ENCODE peak calls at places on chromosomes 7 and 10, in seven cellular contexts. A, P, H, I, G, L and Z are unnamed samples.
A peak's percentile ranks its signal among the peaks of the same experiment; 100 is the strongest.

GRCh38 chr10:57992321-57993077 is 275.2 kb downstream of the IPMK start:
- DNase-seq in A (no peak), P (peak; percentile 52), H (no peak), I (no peak), G (no peak), L (no peak), Z (no peak)

GRCh38 chr10:97629289-97629688 is 4.0 kb downstream of the MORN4 start:
- DNase-seq in A (no peak), P (no peak), H (no peak), I (no peak), G (no peak), L (no peak), Z (no peak)

GRCh38 chr7:117811696-117812095 is 61.5 kb downstream of the CTTNBP2 start:
- DNase-seq in A (no peak), P (no peak), H (no peak), I (no peak), G (no peak), L (no peak), Z (no peak)

GRCh38 chr7:116777613-116778380 is 84.6 kb upstream of the CAPZA2 start:
- DNase-seq in A (no peak), P (peak; percentile 36), H (no peak), I (no peak), G (no peak), L (no peak), Z (no peak)

GRCh38 chr7:11507929-11508328 is 324.1 kb downstream of the THSD7A start:
- DNase-seq in A (no peak), P (no peak), H (no peak), I (no peak), G (no peak), L (no peak), Z (no peak)

GRCh38 chr7:131072505-131073091 is 255.1 kb upstream of the MKLN1 start:
- DNase-seq in A (no peak), P (no peak), H (peak; percentile 43), I (no peak), G (no peak), L (no peak), Z (no peak)

GRCh38 chr10:13743101-13743693 is 156.4 kb downstream of the PRPF18 start:
- DNase-seq in A (no peak), P (no peak), H (no peak), I (no peak), G (no peak), L (peak; percentile 49), Z (peak; percentile 39)

GRCh38 chr7:121546632-121547340 is 150.7 kb upstream of the FAM3C start:
- DNase-seq in A (no peak), P (no peak), H (no peak), I (no peak), G (no peak), L (no peak), Z (no peak)

GRCh38 chr7:39187130-39187529 is 209.4 kb downstream of the POU6F2 start:
- DNase-seq in A (no peak), P (no peak), H (no peak), I (no peak), G (no peak), L (no peak), Z (no peak)

GRCh38 chr7:29447828-29448227 is 115.8 kb upstream of the PRR15 start:
- DNase-seq in A (no peak), P (no peak), H (no peak), I (no peak), G (no peak), L (no peak), Z (no peak)

GRCh38 chr7:47351233-47352154 is 230.4 kb downstream of the TNS3 start:
- DNase-seq in A (no peak), P (no peak), H (no peak), I (no peak), G (no peak), L (no peak), Z (no peak)

GRCh38 chr10:131094406-131095108 is 217.0 kb downstream of the TCERG1L start:
- DNase-seq in A (no peak), P (peak; percentile 87), H (no peak), I (peak; percentile 30), G (peak; percentile 1), L (no peak), Z (no peak)

GRCh38 chr10:34358729-34359128 is 456.4 kb downstream of the PARD3 start:
- DNase-seq in A (no peak), P (no peak), H (no peak), I (no peak), G (no peak), L (no peak), Z (no peak)

GRCh38 chr7:24980695-24981543 is 941 bp upstream of the OSBPL3 start:
- DNase-seq in A (peak; percentile 22), P (peak; percentile 62), H (peak; percentile 38), I (peak; percentile 8), G (no peak), L (peak; percentile 65), Z (peak; percentile 69)

GRCh38 chr7:135768990-135769389 is 20.4 kb upstream of the FAM180A start:
- DNase-seq in A (no peak), P (no peak), H (no peak), I (no peak), G (no peak), L (no peak), Z (no peak)

GRCh38 chr7:81492240-81492639 is 277.6 kb downstream of the HGF start:
- DNase-seq in A (no peak), P (no peak), H (no peak), I (no peak), G (no peak), L (no peak), Z (no peak)

GRCh38 chr10:14382022-14382421 is 51.3 kb upstream of the FRMD4A start:
- DNase-seq in A (no peak), P (no peak), H (no peak), I (no peak), G (no peak), L (no peak), Z (peak; percentile 78)

GRCh38 chr10:49225218-49225876 is 37.2 kb upstream of the TMEM273 start:
- DNase-seq in A (no peak), P (no peak), H (no peak), I (no peak), G (peak; percentile 77), L (no peak), Z (no peak)

GRCh38 chr7:123798527-123799188 is 46.3 kb upstream of the HYAL4 start:
- DNase-seq in A (no peak), P (peak; percentile 18), H (no peak), I (no peak), G (no peak), L (no peak), Z (no peak)

GRCh38 chr7:123802249-123802648 is 42.7 kb upstream of the HYAL4 start:
- DNase-seq in A (no peak), P (no peak), H (no peak), I (no peak), G (no peak), L (no peak), Z (no peak)

GRCh38 chr7:123795917-123796316 is 47.1 kb upstream of the WASL start:
- DNase-seq in A (no peak), P (no peak), H (no peak), I (no peak), G (no peak), L (no peak), Z (no peak)

GRCh38 chr7:123796568-123796967 is 47.8 kb upstream of the WASL start:
- DNase-seq in A (no peak), P (no peak), H (no peak), I (no peak), G (no peak), L (no peak), Z (no peak)

DNA sequence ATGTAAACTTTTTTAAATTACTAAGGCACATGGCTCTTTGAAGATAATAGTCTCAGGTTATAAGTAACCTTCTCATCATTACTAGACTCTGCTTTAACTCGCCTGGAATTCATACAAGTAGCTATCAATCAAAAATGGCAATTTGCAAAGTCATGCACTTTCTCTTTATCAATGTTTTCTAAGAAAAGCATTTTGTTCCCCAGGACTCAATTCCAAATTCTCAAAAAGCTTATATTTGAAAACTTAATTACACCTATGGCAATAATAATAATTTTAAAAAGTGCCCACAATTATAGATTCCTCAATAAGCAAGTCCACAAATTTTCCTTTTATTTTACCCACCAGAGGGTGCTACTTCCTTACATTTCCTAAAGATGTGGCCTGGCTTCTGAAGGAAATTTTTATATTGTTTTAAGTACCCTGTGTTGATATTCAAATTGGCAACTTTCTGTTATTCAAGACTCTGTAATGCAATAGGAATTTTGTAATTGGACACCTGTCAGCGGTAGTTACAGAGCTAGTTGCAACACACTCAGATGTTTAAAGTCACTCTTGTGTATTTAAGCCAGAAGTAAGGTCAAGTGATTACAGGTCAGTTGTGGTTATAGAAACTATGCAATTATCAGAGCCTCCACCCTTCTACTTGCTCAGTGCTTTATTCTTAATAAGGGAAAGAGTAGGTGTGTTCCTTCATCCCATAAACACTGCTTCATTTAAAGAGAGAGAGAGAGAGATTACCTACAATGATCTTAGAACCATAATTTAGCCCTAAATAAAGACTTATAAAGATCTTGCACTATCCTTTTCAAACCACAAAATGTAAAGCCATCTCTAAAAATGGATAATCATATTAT is 47.1 kb upstream of the HYAL4 start:
- DNase-seq in A (no peak), P (peak; percentile 75), H (peak; percentile 7), I (no peak), G (no peak), L (peak; percentile 12), Z (no peak)
- TF ChIP-seq CTCF in A (no peak), P (peak; percentile 73), H (peak; percentile 87), I (no peak), G (peak; percentile 69), L (peak; percentile 48), Z (peak; percentile 87)

DNA sequence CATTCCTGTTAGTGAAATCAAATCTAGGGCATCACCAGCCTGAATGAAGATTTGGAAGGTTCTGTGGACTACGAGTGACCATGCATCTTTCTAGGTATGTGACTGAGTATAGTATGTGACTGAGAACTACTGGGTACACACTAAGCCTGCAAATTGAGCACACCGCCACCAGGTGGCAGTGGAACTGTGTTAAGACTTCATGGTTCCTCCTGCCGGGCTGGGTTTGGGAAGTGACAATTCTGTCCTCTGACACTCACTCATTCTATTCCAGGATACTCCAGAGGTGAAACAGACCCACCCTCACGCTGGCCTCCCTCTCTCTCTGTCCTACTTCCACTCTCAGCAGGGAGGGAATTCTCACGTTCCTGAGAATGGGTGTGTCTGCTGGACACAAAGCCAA is 84.0 kb upstream of the TMEM248 start:
- DNase-seq in A (no peak), P (no peak), H (no peak), I (peak; percentile 34), G (no peak), L (no peak), Z (peak; percentile 73)
- TF ChIP-seq CTCF in A (no peak), P (no peak), H (peak; percentile 41), I (peak; percentile 41), G (no peak), L (peak; percentile 46), Z (peak; percentile 78)

DNA sequence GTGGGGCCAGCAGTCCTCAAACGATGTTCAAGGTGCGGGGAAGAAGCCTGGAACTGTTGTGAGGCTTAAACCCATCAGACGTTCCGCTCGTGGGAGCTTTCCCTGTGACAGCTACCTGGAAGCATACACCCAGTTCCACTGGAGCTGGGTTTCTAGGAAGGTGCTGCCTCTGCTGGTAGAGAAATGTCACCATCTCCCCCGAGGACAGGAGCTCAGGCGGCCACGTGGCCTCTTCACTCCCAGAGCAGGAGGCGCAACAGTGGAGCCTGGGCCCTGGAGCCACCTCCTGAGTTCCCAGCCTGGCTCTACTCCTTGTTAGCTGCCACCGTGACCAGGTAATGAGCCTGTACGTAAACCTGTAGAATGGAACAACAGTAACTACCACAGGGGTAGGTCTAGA is 156.1 kb downstream of the ADARB2 start:
- DNase-seq in A (no peak), P (no peak), H (no peak), I (no peak), G (no peak), L (no peak), Z (no peak)
- TF ChIP-seq CTCF in A (no peak), P (no peak), H (no peak), I (no peak), G (no peak), L (no peak), Z (no peak)

GRCh38 chr7:31061185-31061584 is 9.1 kb downstream of the ADCYAP1R1 start:
- DNase-seq in A (no peak), P (no peak), H (no peak), I (no peak), G (no peak), L (no peak), Z (no peak)
- TF ChIP-seq CTCF in A (no peak), P (no peak), H (no peak), I (peak; percentile 22), G (no peak), L (no peak), Z (no peak)